ENCODE peak calls at places on chromosomes 3 and 15, in seven cellular contexts. F is tibial artery, N is lung, K is endodermal cell, D is breast epithelium, M is IMR-90, I is K562. O is an unnamed sample. For H3K36me3 and H3K4me1, the result is how much of the 10 kb centered on the place peaks cover.

GRCh38 chr15:88904808-88905327 is 8.3 kb downstream of the MFGE8 start:
- DNase-seq in N (peak), M (peak), F (peak), K (peak), I (peak), D (peak), O (peak)

GRCh38 chr3:143243686-143244085 is 124.1 kb downstream of the CHST2 start:
- DNase-seq in F (no peak), I (no peak), N (no peak), K (no peak), M (no peak), D (no peak), O (no peak)

GRCh38 chr3:14455571-14456317 is 53.3 kb downstream of the SLC6A6 start:
- DNase-seq in N (no peak), F (no peak), D (no peak), K (no peak), I (no peak), M (no peak), O (no peak)

GRCh38 chr3:14989943-14990753 is 42.8 kb downstream of the NR2C2 start:
- DNase-seq in D (no peak), I (no peak), K (peak), F (no peak), M (no peak), N (peak), O (no peak)

GRCh38 chr3:52446631-52447511 is 2.0 kb upstream of the SEMA3G start:
- DNase-seq in N (peak), F (no peak), M (peak), I (peak), K (peak), D (no peak), O (peak)

GRCh38 chr3:192060160-192060783 is 599.3 kb downstream of the PYDC2 start:
- DNase-seq in D (no peak), F (no peak), N (no peak), K (no peak), I (no peak), M (no peak), O (no peak)

GRCh38 chr3:72665103-72665502 is 183.1 kb downstream of the SHQ1 start:
- DNase-seq in N (no peak), F (no peak), I (no peak), K (no peak), M (no peak), D (no peak), O (no peak)

GRCh38 chr3:127822166-127822835 is at the start of gene MGLL:
- DNase-seq in I (no peak), D (no peak), N (no peak), K (peak), F (peak), M (peak), O (no peak)

GRCh38 chr3:162224736-162225135 is 728.1 kb downstream of the OTOL1 start:
- DNase-seq in F (no peak), K (no peak), M (peak), I (no peak), N (no peak), D (no peak), O (no peak)

GRCh38 chr15:75130597-75131268 is 70.9 kb upstream of the C15orf39 start:
- DNase-seq in F (no peak), K (peak), I (no peak), M (no peak), D (no peak), N (no peak), O (no peak)

GRCh38 chr3:34856577-34856976 is 782.7 kb upstream of the ARPP21 start:
- DNase-seq in D (no peak), N (no peak), M (no peak), F (no peak), K (no peak), I (no peak), O (no peak)

GRCh38 chr3:42118762-42119361 is 27.7 kb downstream of the TRAK1 start:
- DNase-seq in M (peak), N (no peak), F (no peak), K (peak), I (peak), D (no peak), O (peak)

GRCh38 chr15:44971036-44971435 is 14.5 kb downstream of the TERB2 start:
- DNase-seq in F (no peak), D (no peak), K (no peak), N (no peak), M (no peak), I (no peak), O (no peak)

GRCh38 chr3:169379496-169380121 is 283.9 kb downstream of the MECOM start:
- DNase-seq in D (no peak), M (no peak), F (no peak), K (no peak), N (no peak), I (no peak), O (no peak)

GRCh38 chr3:101849714-101850326 is 506 bp downstream of the NFKBIZ start:
- DNase-seq in N (peak), F (peak), K (peak), M (no peak), D (no peak), I (peak), O (no peak)

GRCh38 chr3:10712121-10712520 is 103.9 kb upstream of the SLC6A11 start:
- DNase-seq in M (no peak), N (no peak), I (no peak), K (peak), D (no peak), F (no peak), O (no peak)

GRCh38 chr3:143578810-143579425 is 269.4 kb downstream of the SLC9A9 start:
- DNase-seq in D (no peak), K (no peak), M (no peak), N (no peak), F (no peak), I (no peak), O (no peak)

GRCh38 chr15:92521624-92522008 is 127.9 kb downstream of the ST8SIA2 start:
- DNase-seq in M (peak), F (peak), N (peak), K (peak), I (peak), D (peak), O (peak)

GRCh38 chr15:33442449-33442848 is 131.7 kb downstream of the RYR3 start:
- DNase-seq in F (no peak), I (no peak), N (no peak), M (no peak), D (no peak), K (no peak), O (no peak)

GRCh38 chr3:185537369-185537970 is 14.9 kb downstream of the LIPH start:
- DNase-seq in K (no peak), M (peak), F (peak), N (peak), I (peak), D (no peak), O (no peak)

GRCh38 chr3:185693985-185694675 is 108.0 kb downstream of the SENP2 start:
- DNase-seq in K (no peak), D (no peak), F (no peak), M (peak), I (no peak), N (no peak), O (no peak)

GRCh38 chr15:47194718-47195117 is 522.6 kb upstream of the SEMA6D start:
- DNase-seq in N (no peak), K (no peak), D (no peak), I (no peak), F (no peak), M (peak), O (no peak)

GRCh38 chr15:53196235-53196634 is 406.1 kb upstream of the ONECUT1 start:
- DNase-seq in D (no peak), I (no peak), M (no peak), F (no peak), K (no peak), N (no peak), O (no peak)

GRCh38 chr3:97940034-97940433 is 32.2 kb downstream of the RIOX2 start:
- DNase-seq in I (no peak), F (no peak), D (no peak), N (no peak), K (peak), M (no peak), O (no peak)

GRCh38 chr3:21638488-21638887 is 112.5 kb downstream of the ZNF385D start:
- DNase-seq in M (no peak), K (no peak), D (no peak), I (no peak), N (no peak), F (no peak), O (no peak)

GRCh38 chr15:69410290-69410874 is 3.8 kb upstream of the KIF23 start:
- DNase-seq in D (no peak), M (peak), F (no peak), K (peak), N (no peak), I (no peak), O (no peak)

GRCh38 chr3:13634615-13635014 is 85.7 kb downstream of the FBLN2 start:
- DNase-seq in D (no peak), N (no peak), F (no peak), K (no peak), M (no peak), I (no peak), O (no peak)

GRCh38 chr15:58704155-58704825 is 45.2 kb downstream of the ADAM10 start:
- DNase-seq in I (no peak), M (peak), F (no peak), N (no peak), K (no peak), D (no peak), O (no peak)

GRCh38 chr3:43787330-43787729 is 96.6 kb downstream of the ABHD5 start:
- DNase-seq in I (no peak), M (no peak), D (no peak), K (peak), F (no peak), N (no peak), O (no peak)

GRCh38 chr3:147408180-147409105 is 722 bp upstream of the ZIC1 start:
- DNase-seq in D (no peak), K (peak), F (no peak), N (no peak), I (no peak), M (no peak), O (no peak)

GRCh38 chr3:188208751-188209433 is 54.9 kb downstream of the LPP start:
- DNase-seq in M (peak), N (no peak), K (no peak), D (no peak), I (no peak), F (no peak), O (no peak)

GRCh38 chr3:38588276-38588971 is 61.1 kb downstream of the SCN5A start:
- DNase-seq in M (no peak), K (peak), F (peak), N (no peak), D (no peak), I (no peak), O (peak)

GRCh38 chr3:21056293-21056692 is 694.7 kb downstream of the ZNF385D start:
- DNase-seq in F (no peak), M (no peak), N (no peak), K (no peak), D (no peak), I (no peak), O (no peak)

GRCh38 chr3:188380722-188381121 is 226.8 kb downstream of the LPP start:
- DNase-seq in N (no peak), K (no peak), F (no peak), I (no peak), D (no peak), M (no peak), O (no peak)

GRCh38 chr15:80452166-80452565 is 48.0 kb downstream of the ARNT2 start:
- DNase-seq in M (no peak), I (no peak), D (no peak), N (no peak), F (no peak), K (no peak), O (no peak)

DNA sequence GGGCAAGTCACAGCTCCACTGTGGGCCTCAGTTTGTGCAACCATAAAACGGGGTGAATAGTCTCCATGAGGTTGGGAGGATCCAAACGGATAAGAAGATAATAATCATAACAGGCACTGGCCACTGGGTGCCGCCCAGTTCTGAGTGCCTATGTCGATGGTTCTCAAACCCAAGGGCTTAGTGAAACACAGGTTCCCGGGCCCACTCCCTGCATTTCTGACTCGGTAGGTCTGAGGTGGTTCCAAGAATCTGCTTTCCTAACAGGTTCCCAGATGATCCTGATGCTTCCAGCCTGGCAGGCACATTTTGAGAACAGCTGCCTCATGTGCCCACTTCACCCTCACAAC is 21.2 kb downstream of the ALS2CL start:
- DNase-seq in F (peak), K (peak), I (no peak), M (no peak), D (peak), N (no peak), O (no peak)
- H3K36me3 ChIP-seq in F (half or more), K (under half), I (under half), M (under half), D (under half), N (under half), O (under half)

DNA sequence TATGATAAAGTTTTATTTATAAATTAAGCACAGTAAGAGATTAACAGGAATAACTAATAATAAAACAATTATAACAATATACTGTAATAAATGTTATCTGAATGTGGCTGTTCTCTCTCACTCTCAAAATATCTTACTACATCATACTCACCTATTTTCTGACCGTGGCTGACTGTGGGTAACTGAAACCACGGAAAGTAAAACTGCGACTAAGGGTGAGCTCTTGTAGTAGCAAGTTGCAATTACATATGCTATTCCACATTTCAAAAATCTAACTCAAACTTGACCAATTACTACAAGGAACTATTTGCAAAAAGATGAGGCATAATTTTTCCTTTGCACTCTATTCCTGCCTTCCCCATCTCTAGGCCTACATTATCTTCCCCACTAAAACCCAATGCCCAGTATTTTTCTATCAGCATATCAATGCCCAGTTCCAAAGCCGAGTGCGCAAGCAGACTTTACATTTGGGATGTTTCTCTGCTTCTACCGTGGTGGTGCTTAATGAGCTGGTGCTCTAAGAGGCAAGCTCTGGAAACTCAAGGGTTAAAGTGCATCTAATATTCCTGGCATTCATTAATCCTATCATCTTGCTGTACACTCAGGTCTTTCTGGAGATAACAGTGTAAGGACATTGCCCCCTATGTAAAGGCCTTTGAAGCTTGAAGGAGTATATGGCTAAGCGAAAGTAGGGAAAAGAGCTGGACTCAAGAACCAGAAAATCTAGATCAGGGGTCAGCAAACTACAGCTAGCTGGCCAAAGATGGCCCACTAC is 6.7 kb downstream of the PCYT1A start:
- DNase-seq in K (no peak), F (no peak), N (no peak), I (no peak), M (no peak), D (no peak), O (no peak)
- H3K4me1 ChIP-seq in K (under half), F (under half), N (under half), I (half or more), M (under half), D (under half), O (under half)

GRCh38 chr15:67512933-67513714 is 7.8 kb upstream of the C15orf61 start:
- DNase-seq in N (no peak), K (no peak), D (no peak), F (no peak), M (no peak), I (no peak), O (no peak)
- H3K36me3 ChIP-seq in N (under half), K (under half), D (under half), F (under half), M (under half), I (under half), O (under half)

DNA sequence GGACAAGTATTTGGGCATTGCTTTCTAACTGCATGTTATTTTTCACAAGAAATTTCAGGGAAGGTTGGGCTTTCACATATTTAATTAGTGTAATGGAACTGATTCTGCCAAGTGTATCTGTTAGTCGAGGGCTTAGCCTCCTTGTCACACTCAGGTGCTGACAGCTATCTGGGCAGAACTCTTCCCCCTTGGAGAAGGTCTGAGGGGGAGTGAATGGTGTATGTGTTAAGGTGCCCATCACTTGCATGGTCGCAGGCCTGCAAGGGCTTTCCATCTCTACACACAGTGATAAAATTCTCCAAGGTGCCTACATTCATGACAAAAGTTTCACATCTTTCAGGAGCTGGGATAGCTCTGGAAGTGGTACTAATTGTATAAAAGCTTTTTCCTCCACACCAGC is 97.6 kb upstream of the ICE2 start:
- DNase-seq in F (no peak), I (no peak), N (no peak), M (no peak), K (no peak), D (no peak), O (no peak)
- H3K4me1 ChIP-seq in F (under half), I (under half), N (under half), M (under half), K (under half), D (under half), O (half or more)

GRCh38 chr3:126013742-126014141 is 44.8 kb downstream of the ROPN1B start:
- DNase-seq in F (no peak), M (no peak), K (no peak), D (no peak), I (no peak), N (no peak), O (no peak)
- H3K36me3 ChIP-seq in F (half or more), M (under half), K (under half), D (under half), I (under half), N (under half), O (under half)

GRCh38 chr3:119627461-119627860 is 29.8 kb downstream of the PLA1A start:
- DNase-seq in D (no peak), I (no peak), N (no peak), M (no peak), F (peak), K (no peak), O (no peak)

GRCh38 chr3:119628390-119628789 is 30.7 kb downstream of the PLA1A start:
- DNase-seq in N (no peak), I (no peak), D (no peak), K (no peak), M (no peak), F (no peak), O (no peak)

GRCh38 chr3:119630562-119631329 is 29.6 kb downstream of the POPDC2 start:
- DNase-seq in D (no peak), N (no peak), K (no peak), M (peak), I (no peak), F (no peak), O (no peak)

GRCh38 chr3:119630119-119630518 is 30.3 kb downstream of the POPDC2 start:
- DNase-seq in D (no peak), I (no peak), M (no peak), F (no peak), K (peak), N (no peak), O (no peak)

DNA sequence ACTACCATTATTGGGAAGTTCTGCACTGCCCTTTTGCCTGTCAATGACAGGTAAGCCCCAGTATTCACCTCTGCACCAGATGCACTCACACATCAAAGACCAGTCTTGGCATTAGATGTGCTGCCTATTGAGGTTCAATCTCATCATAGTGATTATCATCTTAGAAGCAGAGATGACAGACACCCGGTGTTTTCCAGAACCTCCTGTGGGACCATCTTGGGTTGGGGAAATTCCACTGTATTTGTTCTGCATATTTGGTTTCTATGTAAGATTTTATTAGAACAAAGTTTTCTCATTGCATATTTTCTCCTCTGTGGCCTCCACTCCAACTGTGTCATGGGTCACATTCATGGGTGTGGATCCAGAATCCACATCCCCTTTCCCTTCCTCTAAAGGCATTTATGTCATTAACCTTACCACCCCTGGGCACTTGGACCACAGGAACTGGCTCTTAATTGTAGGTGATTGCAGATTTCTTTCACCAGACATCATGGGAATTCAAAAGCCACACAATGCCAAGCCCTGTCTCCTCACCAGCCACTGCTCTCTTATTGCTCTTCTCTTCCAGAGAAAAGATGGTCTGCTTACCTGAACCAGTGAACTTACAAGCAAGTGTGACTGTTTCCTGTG is 31.2 kb downstream of the PLA1A start:
- DNase-seq in I (no peak), F (no peak), D (no peak), N (no peak), M (no peak), K (no peak), O (no peak)
- H3K4me1 ChIP-seq in I (under half), F (under half), D (under half), N (under half), M (under half), K (under half), O (under half)

GRCh38 chr3:195873281-195873887 is 35.0 kb downstream of the TNK2 start:
- DNase-seq in D (no peak), K (no peak), M (no peak), I (no peak), F (no peak), N (no peak), O (no peak)
- H3K36me3 ChIP-seq in D (under half), K (under half), M (under half), I (under half), F (half or more), N (under half), O (under half)

GRCh38 chr15:60006203-60006782 is 2.2 kb downstream of the FOXB1 start:
- DNase-seq in M (peak), K (peak), N (no peak), F (peak), I (peak), D (no peak), O (peak)
- H3K4me1 ChIP-seq in M (under half), K (under half), N (under half), F (under half), I (under half), D (under half), O (under half)